ENCODE peak calls at places on chromosomes 13 and 19, in four cellular contexts. T is GM12878, O is H1, U is neural progenitor cell. W is an unnamed sample.

GRCh38 chr19:35107541-35107939 is 8.1 kb upstream of the FXYD3 start:
- DNase-seq in T (no peak), O (no peak), U (no peak), W (peak; percentile 66)

GRCh38 chr19:7482584-7483439 is 6.0 kb downstream of the PEX11G start:
- DNase-seq in T (no peak), O (peak; percentile 88), U (peak; percentile 65), W (peak; percentile 70)

GRCh38 chr13:89401209-89401810 is 1730.1 kb downstream of the SLITRK5 start:
- DNase-seq in T (no peak), O (no peak), U (no peak), W (no peak)

GRCh38 chr13:21661510-21661909 is 9.4 kb upstream of the FGF9 start:
- DNase-seq in T (no peak), O (no peak), U (no peak), W (no peak)

GRCh38 chr13:99403458-99403971 is 96.3 kb upstream of the GPR183 start:
- DNase-seq in T (no peak), O (no peak), U (no peak), W (no peak)

GRCh38 chr13:32423592-32423991 is 4.3 kb downstream of the N4BP2L1 start:
- DNase-seq in T (no peak), O (no peak), U (no peak), W (no peak)

GRCh38 chr19:33496496-33496895 is 25.1 kb downstream of the PEPD start:
- DNase-seq in T (no peak), O (no peak), U (no peak), W (no peak)

GRCh38 chr13:45142440-45143345 is 22.4 kb downstream of the GTF2F2 start:
- DNase-seq in T (no peak), O (no peak), U (peak; percentile 5), W (no peak)

GRCh38 chr13:30652746-30653145 is 35.0 kb downstream of the USPL1 start:
- DNase-seq in T (no peak), O (no peak), U (no peak), W (no peak)

GRCh38 chr13:26964278-26965057 is 203.9 kb upstream of the GPR12 start:
- DNase-seq in T (no peak), O (no peak), U (no peak), W (no peak)

GRCh38 chr19:13098291-13099072 is 4.2 kb downstream of the LYL1 start:
- DNase-seq in T (no peak), O (peak; percentile 60), U (peak; percentile 42), W (no peak)

GRCh38 chr13:19185865-19186645 is 4.4 kb upstream of the TUBA3C start:
- DNase-seq in T (no peak), O (no peak), U (no peak), W (no peak)

GRCh38 chr13:76637651-76638111 is 248.5 kb downstream of the KCTD12 start:
- DNase-seq in T (no peak), O (no peak), U (no peak), W (no peak)

GRCh38 chr13:28494537-28494860 is 429 bp downstream of the FLT1 start:
- DNase-seq in T (no peak), O (no peak), U (peak; percentile 65), W (no peak)

GRCh38 chr13:27493981-27494380 is 43.6 kb upstream of the MTIF3 start:
- DNase-seq in T (no peak), O (no peak), U (no peak), W (no peak)

GRCh38 chr19:33795370-33796163 is 1.1 kb upstream of the KCTD15 start:
- DNase-seq in T (no peak), O (peak; percentile 90), U (peak; percentile 97), W (no peak)

GRCh38 chr19:46859637-46860124 is 1.1 kb upstream of the ARHGAP35 start:
- DNase-seq in T (no peak), O (no peak), U (no peak), W (no peak)

GRCh38 chr13:45522571-45522970 is 57.8 kb downstream of the COG3 start:
- DNase-seq in T (no peak), O (no peak), U (no peak), W (no peak)

GRCh38 chr13:32581177-32581786 is 5.0 kb upstream of the PDS5B start:
- DNase-seq in T (no peak), O (no peak), U (peak; percentile 8), W (no peak)

GRCh38 chr13:112885782-112886268 is 83.2 kb upstream of the MCF2L start:
- DNase-seq in T (no peak), O (peak; percentile 84), U (peak; percentile 95), W (peak; percentile 45)

GRCh38 chr19:49347835-49348234 is 12.6 kb downstream of the CD37 start:
- DNase-seq in T (no peak), O (no peak), U (peak; percentile 72), W (no peak)

GRCh38 chr13:23822252-23822824 is 66.9 kb downstream of the MIPEP start:
- DNase-seq in T (no peak), O (no peak), U (no peak), W (no peak)

DNA sequence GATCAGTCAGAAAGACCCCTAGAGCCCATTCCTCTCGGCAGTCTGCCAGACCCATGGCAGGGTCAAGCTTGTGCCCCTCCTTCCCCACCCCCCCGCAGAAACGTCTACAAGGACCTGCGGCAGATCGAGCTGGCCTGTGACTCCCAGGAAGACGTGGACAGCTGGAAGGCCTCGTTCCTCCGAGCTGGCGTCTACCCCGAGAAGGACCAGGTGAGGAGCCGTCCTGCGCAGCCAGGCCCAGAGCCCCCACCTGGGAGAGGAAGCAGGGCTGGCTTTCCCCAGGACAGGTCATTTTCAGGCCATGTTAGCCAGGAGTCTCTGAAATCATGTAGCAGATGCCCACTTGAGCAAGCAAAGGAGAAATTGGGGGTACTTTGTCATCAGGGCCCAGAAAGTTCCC is 12.3 kb downstream of the TMED1 start:
- DNase-seq in T (no peak), O (no peak), U (no peak), W (no peak)
- TF ChIP-seq EZH2 in T (no peak), O (no peak), U (no peak), W (no peak)

GRCh38 chr19:16373079-16373478 is 48.5 kb downstream of the KLF2 start:
- DNase-seq in T (no peak), O (no peak), U (no peak), W (no peak)

GRCh38 chr19:16372065-16372915 is 47.7 kb downstream of the KLF2 start:
- DNase-seq in T (no peak), O (no peak), U (no peak), W (no peak)

GRCh38 chr19:16373989-16374388 is 49.4 kb downstream of the KLF2 start:
- DNase-seq in T (no peak), O (no peak), U (no peak), W (no peak)

GRCh38 chr19:16374436-16374835 is 49.8 kb downstream of the KLF2 start:
- DNase-seq in T (no peak), O (no peak), U (no peak), W (no peak)

GRCh38 chr19:16373539-16373938 is 48.9 kb downstream of the KLF2 start:
- DNase-seq in T (no peak), O (no peak), U (no peak), W (no peak)
- H3K4me1 ChIP-seq in T (peaks cover 50% of the 10 kb centered on the region), O (no peaks in the 10 kb centered on the region), U (no peaks in the 10 kb centered on the region), W (no peaks in the 10 kb centered on the region)

GRCh38 chr19:55667006-55667381 is 8.0 kb upstream of the EPN1 start:
- DNase-seq in T (no peak), O (no peak), U (no peak), W (no peak)
- H3K79me2 ChIP-seq in T (peaks cover 20% of the 10 kb centered on the region), O (peaks cover 70% of the 10 kb centered on the region), U (peaks cover 91% of the 10 kb centered on the region), W (peaks cover 90% of the 10 kb centered on the region)

GRCh38 chr13:79547821-79548220 is 66.9 kb downstream of the NDFIP2 start:
- DNase-seq in T (no peak), O (no peak), U (no peak), W (no peak)

GRCh38 chr13:79541426-79542049 is 60.6 kb downstream of the NDFIP2 start:
- DNase-seq in T (peak; percentile 49), O (no peak), U (peak; percentile 40), W (no peak)

GRCh38 chr13:79547211-79547610 is 66.3 kb downstream of the NDFIP2 start:
- DNase-seq in T (no peak), O (no peak), U (no peak), W (no peak)

GRCh38 chr13:79540504-79540903 is 59.5 kb downstream of the NDFIP2 start:
- DNase-seq in T (no peak), O (no peak), U (no peak), W (no peak)

DNA sequence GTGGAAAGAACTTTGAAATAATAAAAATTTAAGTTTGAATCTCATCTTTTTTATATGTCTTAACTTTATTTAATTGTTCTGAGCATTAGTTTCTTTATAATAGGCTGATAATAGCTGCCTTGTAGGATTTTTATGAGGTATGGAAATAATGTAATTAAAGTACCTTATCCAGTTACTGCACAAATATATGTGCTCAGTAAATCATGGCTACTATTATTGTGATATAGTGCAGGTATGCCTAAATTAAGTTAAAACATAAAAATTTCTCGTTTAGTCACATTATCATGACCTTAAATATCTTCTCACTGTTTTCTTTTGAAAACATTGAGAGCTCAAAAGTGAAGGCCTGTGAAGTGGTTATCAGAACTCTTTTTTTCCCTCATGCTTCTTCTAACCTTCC is 62.9 kb downstream of the NDFIP2 start:
- DNase-seq in T (no peak), O (no peak), U (no peak), W (no peak)
- TF ChIP-seq EZH2 in T (no peak), O (no peak), U (no peak), W (no peak)

GRCh38 chr19:18419195-18419698 is at the start of gene SSBP4:
- DNase-seq in T (no peak), O (peak; percentile 87), U (peak; percentile 91), W (no peak)
- H3K4me1 ChIP-seq in T (peaks cover 70% of the 10 kb centered on the region), O (peaks cover 28% of the 10 kb centered on the region), U (peaks cover 18% of the 10 kb centered on the region), W (peaks cover 24% of the 10 kb centered on the region)

W was measured in keratinocyte.